ENCODE peak calls at places on chromosome 10, in five cellular contexts. Q, V, S, A and L are unnamed samples.

GRCh38 chr10:98131615-98132014 is 2.8 kb upstream of the R3HCC1L start:
- DNase-seq in Q (no peak), S (peak), A (no peak), V (no peak), L (no peak)

GRCh38 chr10:44411251-44411650 is 26.4 kb upstream of the CXCL12 start:
- DNase-seq in V (no peak), S (no peak), A (no peak), Q (no peak), L (no peak)

GRCh38 chr10:5565671-5566581 is 41.2 kb downstream of the CALML3 start:
- DNase-seq in V (no peak), S (no peak), Q (no peak), A (peak), L (peak)

GRCh38 chr10:103110407-103110806 is 82.7 kb downstream of the NT5C2 start:
- DNase-seq in A (no peak), Q (no peak), S (no peak), V (no peak), L (no peak)

GRCh38 chr10:123146013-123146891 is 1.7 kb upstream of the HMX2 start:
- DNase-seq in S (no peak), V (no peak), A (no peak), Q (peak), L (no peak)

GRCh38 chr10:33198610-33199009 is 135.9 kb downstream of the NRP1 start:
- DNase-seq in V (no peak), A (no peak), S (no peak), Q (no peak), L (no peak)

GRCh38 chr10:108872854-108873253 is 1050.5 kb downstream of the XPNPEP1 start:
- DNase-seq in S (no peak), V (no peak), A (no peak), Q (no peak), L (peak)

GRCh38 chr10:69047111-69047837 is 40.6 kb upstream of the SRGN start:
- DNase-seq in S (no peak), A (no peak), V (no peak), Q (no peak), L (no peak)

GRCh38 chr10:7853226-7853891 is 35.1 kb downstream of the TAF3 start:
- DNase-seq in S (no peak), V (no peak), Q (no peak), A (no peak), L (no peak)

GRCh38 chr10:104472957-104473745 is 119.5 kb downstream of the CFAP58 start:
- DNase-seq in Q (no peak), S (peak), V (no peak), A (no peak), L (peak)

GRCh38 chr10:100327007-100327700 is 2.9 kb downstream of the PKD2L1 start:
- DNase-seq in A (no peak), V (no peak), S (no peak), Q (no peak), L (peak)

GRCh38 chr10:88200637-88201036 is 337.2 kb downstream of the PTEN start:
- DNase-seq in Q (peak), A (no peak), S (peak), V (no peak), L (no peak)

GRCh38 chr10:44921061-44921460 is 9.9 kb downstream of the TMEM72 start:
- DNase-seq in S (no peak), Q (no peak), V (no peak), A (no peak), L (no peak)

GRCh38 chr10:60139798-60140566 is 233.6 kb upstream of the CCDC6 start:
- DNase-seq in Q (peak), A (peak), V (peak), S (peak), L (peak)

GRCh38 chr10:114879541-114880158 is 58.1 kb downstream of the FHIP2A start:
- DNase-seq in S (peak), Q (peak), A (peak), V (peak), L (peak)

GRCh38 chr10:125023862-125024495 is 82.1 kb downstream of the ZRANB1 start:
- DNase-seq in Q (no peak), S (no peak), A (no peak), V (no peak), L (no peak)

GRCh38 chr10:21527634-21528451 is 2.4 kb upstream of the SKIDA1 start:
- DNase-seq in V (no peak), Q (no peak), A (peak), S (no peak), L (peak)

GRCh38 chr10:97573021-97573420 is 442 bp downstream of the ANKRD2 start:
- DNase-seq in S (no peak), A (peak), Q (no peak), V (no peak), L (peak)

GRCh38 chr10:58137813-58138212 is 129.9 kb downstream of the IPMK start:
- DNase-seq in S (no peak), A (no peak), V (no peak), Q (no peak), L (no peak)

GRCh38 chr10:85864866-85865526 is 501.6 kb downstream of the GRID1 start:
- DNase-seq in A (peak), Q (no peak), V (no peak), S (no peak), L (no peak)

GRCh38 chr10:107733731-107734130 is 569.2 kb upstream of the SORCS1 start:
- DNase-seq in V (no peak), A (no peak), Q (no peak), S (no peak), L (no peak)

GRCh38 chr10:61921143-61921542 is 19.6 kb downstream of the ARID5B start:
- DNase-seq in S (no peak), Q (no peak), A (no peak), V (no peak), L (no peak)

GRCh38 chr10:61919646-61920215 is 18.2 kb downstream of the ARID5B start:
- DNase-seq in V (no peak), Q (no peak), S (no peak), A (no peak), L (peak)

GRCh38 chr10:61923210-61924024 is 21.9 kb downstream of the ARID5B start:
- DNase-seq in S (no peak), Q (no peak), V (no peak), A (peak), L (peak)

GRCh38 chr10:61918140-61918539 is 16.6 kb downstream of the ARID5B start:
- DNase-seq in S (no peak), A (no peak), Q (no peak), V (no peak), L (no peak)

GRCh38 chr10:61918989-61919388 is 17.5 kb downstream of the ARID5B start:
- DNase-seq in A (no peak), V (no peak), S (no peak), Q (no peak), L (no peak)
- H2BK5ac ChIP-seq in A (no peak), V (no peak), S (no peak), Q (no peak), L (no peak)

GRCh38 chr10:30366351-30366750 is 17.3 kb upstream of the MTPAP start:
- DNase-seq in V (no peak), Q (no peak), S (no peak), A (no peak), L (no peak)

GRCh38 chr10:30365883-30366282 is 16.8 kb upstream of the MTPAP start:
- DNase-seq in S (no peak), V (no peak), Q (no peak), A (no peak), L (no peak)

GRCh38 chr10:30364391-30365268 is 15.6 kb upstream of the MTPAP start:
- DNase-seq in S (no peak), A (no peak), V (no peak), Q (no peak), L (no peak)

GRCh38 chr10:30366829-30367228 is 17.8 kb upstream of the MTPAP start:
- DNase-seq in Q (no peak), S (no peak), A (no peak), V (no peak), L (no peak)

DNA sequence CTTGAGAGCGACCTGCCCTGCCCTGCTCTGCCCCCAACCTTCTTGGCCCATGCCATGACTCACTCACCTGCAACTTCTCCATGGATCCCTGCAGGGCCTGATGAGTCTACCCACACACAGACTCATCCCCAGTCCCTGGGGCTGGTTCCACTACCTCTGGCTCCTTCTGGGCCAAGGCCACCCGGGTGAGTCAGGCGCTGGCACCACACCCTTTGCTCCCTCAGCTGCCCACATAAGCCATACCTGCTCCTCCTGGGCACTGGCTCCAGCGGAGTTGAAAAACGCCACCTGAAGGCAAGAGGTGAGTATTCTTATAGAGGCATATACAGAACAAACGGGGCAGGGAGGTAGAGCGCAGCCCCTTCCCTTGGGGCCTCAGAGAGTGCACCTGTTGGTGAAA is 16.2 kb upstream of the MTPAP start:
- DNase-seq in A (no peak), V (no peak), S (no peak), Q (no peak), L (no peak)
- H4K8ac ChIP-seq in A (no peak), V (no peak), S (no peak), Q (no peak), L (no peak)

DNA sequence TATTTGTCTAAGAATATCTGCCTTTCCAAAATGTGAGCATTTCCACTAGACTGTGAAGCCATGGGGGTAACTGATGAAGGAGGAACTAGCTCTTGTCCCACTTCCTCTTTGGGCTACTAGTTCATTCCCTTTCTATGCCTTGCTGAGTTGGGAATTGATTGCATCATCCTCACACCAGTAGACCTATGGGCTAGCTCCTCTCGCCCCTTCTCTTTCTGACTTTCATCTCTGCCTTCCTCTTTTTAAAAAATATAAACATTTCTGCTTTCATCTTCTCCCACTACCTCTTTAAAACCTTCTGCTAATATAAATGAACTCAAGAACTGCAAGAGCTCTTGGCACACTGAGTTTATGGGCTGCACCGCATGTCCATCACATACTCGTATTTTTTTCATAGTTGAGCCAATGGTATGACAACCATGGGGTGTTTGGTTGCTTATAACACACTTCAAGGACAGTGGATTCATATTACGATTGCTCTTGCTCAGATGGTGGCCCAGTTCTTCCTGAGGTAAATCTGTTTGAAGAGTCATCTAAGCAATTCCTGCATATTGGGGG is 182.0 kb downstream of the REEP3 start:
- DNase-seq in A (peak), V (no peak), Q (no peak), S (peak), L (peak)
- H2BK5ac ChIP-seq in A (no peak), V (no peak), Q (no peak), S (peak), L (no peak)

DNA sequence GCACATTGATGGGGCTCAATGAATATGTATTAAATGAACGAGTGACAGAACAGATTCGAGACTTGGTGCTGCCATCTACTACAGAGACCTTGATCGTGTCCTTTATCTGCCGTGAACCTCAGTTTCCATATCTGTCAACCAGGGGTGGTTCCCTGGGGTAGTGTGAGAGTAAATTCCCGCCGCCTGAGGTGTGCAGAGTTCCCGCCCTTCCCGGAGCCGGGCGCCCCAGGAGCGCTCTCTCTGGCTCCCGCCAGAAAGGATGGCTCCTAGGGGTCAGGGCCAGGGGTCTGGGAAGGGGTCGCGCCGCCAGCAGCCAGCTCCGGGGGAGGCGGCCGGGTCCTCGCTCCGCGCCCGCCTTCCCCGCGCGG is 333 bp upstream of the PLCE1 start:
- DNase-seq in A (no peak), Q (no peak), S (no peak), V (no peak), L (no peak)
- H4K8ac ChIP-seq in A (no peak), Q (no peak), S (no peak), V (no peak), L (no peak)

GRCh38 chr10:78045856-78046255 is 12.2 kb downstream of the RPS24 start:
- DNase-seq in V (no peak), S (no peak), Q (no peak), A (no peak), L (no peak)
- H2BK5ac ChIP-seq in V (no peak), S (no peak), Q (no peak), A (no peak), L (no peak)

GRCh38 chr10:73730153-73730906 is 13.8 kb upstream of the SEC24C start:
- DNase-seq in S (peak), V (peak), Q (peak), A (peak), L (peak)
- H4K8ac ChIP-seq in S (no peak), V (no peak), Q (no peak), A (peak), L (peak)

GRCh38 chr10:43135656-43136055 is 2.6 kb upstream of the CSGALNACT2 start:
- DNase-seq in V (no peak), Q (no peak), A (no peak), S (no peak), L (no peak)

GRCh38 chr10:43137701-43137970 is 609 bp upstream of the CSGALNACT2 start:
- DNase-seq in Q (peak), S (peak), A (peak), V (no peak), L (peak)

GRCh38 chr10:43137971-43138756 is at the start of gene CSGALNACT2:
- DNase-seq in V (peak), S (peak), Q (peak), A (peak), L (peak)

GRCh38 chr10:43136432-43136831 is 1.8 kb upstream of the CSGALNACT2 start:
- DNase-seq in A (no peak), V (no peak), Q (no peak), S (no peak), L (no peak)

DNA sequence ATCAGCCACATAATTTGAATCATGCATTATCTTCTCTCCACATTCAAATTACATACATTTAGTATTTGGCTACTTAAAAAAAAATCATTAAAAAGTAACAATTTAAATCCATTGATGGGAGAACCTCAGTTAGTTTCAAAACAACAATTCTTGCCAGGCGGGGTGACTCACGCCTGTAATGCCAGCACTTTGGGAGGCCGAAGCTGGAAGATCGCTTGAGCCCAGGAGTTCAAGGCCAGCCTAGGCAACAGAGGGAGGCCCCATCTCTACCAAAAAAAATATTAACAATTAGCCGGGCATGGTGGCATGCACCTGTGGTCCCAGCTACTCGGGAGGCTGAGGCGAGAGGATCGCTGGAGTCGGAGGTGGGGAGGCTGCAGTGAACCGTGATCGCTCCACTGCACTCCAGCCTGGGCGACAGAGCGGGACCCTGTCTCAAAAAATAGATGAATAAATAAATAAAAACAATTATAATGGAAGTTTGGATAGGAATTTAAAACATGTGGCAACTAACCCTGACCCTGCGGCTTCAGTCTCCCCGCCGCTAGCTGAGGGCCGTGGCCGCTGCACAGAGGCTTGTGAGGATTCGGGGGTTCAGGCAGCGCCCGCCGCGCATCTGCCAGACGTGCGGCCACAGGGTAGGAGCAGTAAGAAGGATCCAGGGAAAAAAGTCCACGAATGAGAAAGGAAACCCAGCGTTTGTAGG is 1.1 kb upstream of the CSGALNACT2 start:
- DNase-seq in Q (no peak), S (no peak), V (no peak), A (no peak), L (peak)
- H2BK5ac ChIP-seq in Q (no peak), S (no peak), V (no peak), A (no peak), L (peak)

DNA sequence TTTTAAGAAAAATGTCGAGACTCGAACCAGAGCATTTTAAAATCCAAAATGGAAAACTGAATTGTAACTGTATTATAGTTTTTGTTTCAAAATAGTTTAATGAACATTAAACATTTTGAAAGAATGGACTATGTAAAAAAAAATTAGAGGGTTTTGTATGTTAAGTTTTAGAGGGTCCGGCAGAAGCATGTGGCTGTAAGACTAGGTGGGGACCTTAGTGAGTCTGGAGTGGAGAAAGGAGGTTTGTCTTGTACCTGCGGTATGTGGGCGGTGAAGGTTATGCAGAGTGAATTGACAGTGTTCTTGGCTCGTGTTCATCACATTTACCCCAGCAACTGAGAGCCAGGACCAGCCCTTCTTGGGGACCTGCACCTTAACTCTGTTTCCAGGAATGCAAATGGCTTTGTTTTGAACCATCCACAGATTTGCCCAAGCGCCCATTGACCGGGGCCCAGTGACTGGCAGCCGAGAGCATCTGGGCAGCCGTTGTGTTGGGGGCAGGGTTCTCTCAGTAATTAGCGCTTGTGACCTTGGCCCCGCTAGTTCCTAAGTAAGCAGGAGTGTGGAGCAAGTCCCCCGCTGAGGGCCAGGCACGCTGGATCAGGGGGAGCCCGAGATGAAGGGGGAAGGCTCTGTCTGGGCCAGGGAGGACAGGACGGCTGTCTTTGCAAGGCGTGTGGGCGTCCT is 1.4 kb upstream of the KLF6 start:
- DNase-seq in Q (no peak), V (peak), S (peak), A (peak), L (peak)
- H4K8ac ChIP-seq in Q (no peak), V (no peak), S (no peak), A (peak), L (peak)

GRCh38 chr10:64334084-64334483 is 812.9 kb downstream of the REEP3 start:
- DNase-seq in S (no peak), Q (no peak), A (no peak), V (no peak), L (no peak)
- H2BK5ac ChIP-seq in S (no peak), Q (no peak), A (no peak), V (no peak), L (no peak)

DNA sequence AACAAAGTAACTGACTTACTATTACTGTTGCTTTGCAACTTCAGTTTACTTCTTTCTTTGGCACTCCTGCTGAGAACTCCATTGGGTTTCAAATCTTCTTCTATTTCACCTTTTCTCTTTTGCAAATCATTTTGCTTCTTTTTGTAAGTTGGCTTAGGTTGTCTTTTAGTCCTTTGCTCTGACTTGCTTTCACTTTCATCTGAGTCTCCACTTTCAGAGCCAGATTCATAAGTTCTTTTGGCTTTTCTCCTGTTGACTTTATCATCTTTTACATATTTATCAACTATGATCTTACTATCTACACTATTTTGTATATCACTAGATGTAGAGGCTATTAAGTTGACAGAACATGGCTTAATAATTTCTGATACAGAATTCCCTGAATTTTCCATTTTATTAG is 73.4 kb downstream of the NRBF2 start:
- DNase-seq in S (no peak), Q (no peak), V (no peak), A (no peak), L (peak)
- H4K8ac ChIP-seq in S (no peak), Q (no peak), V (no peak), A (no peak), L (no peak)